ENCODE peak calls at places on chromosomes 2 and 18, in ten cellular contexts. K, O, Z, V, H, Y, M, U, C and R are unnamed samples.
A peak's percentile ranks its signal among the peaks of the same experiment; 100 is the strongest.

GRCh38 chr18:3923750-3924149 is 473.8 kb downstream of the TGIF1 start:
- DNase-seq in K (no peak), O (no peak), Z (peak; percentile 93), V (no peak), H (no peak), Y (no peak), M (no peak), U (no peak), C (no peak), R (no peak)

GRCh38 chr18:74063552-74063951 is 84.1 kb downstream of the FBXO15 start:
- DNase-seq in K (no peak), O (no peak), Z (no peak), V (no peak), H (no peak), Y (no peak), M (no peak), U (no peak), C (no peak), R (no peak)

GRCh38 chr2:173584676-173585453 is 230.2 kb downstream of the CDCA7 start:
- DNase-seq in K (no peak), O (no peak), Z (no peak), V (no peak), H (no peak), Y (no peak), M (no peak), U (no peak), C (no peak), R (no peak)

GRCh38 chr2:234911271-234911670 is 40.5 kb upstream of the SH3BP4 start:
- DNase-seq in K (no peak), O (no peak), Z (peak; percentile 83), V (no peak), H (no peak), Y (no peak), M (no peak), U (no peak), C (no peak), R (no peak)

GRCh38 chr2:128467321-128467901 is 148.7 kb upstream of the HS6ST1 start:
- DNase-seq in K (no peak), O (no peak), Z (no peak), V (no peak), H (no peak), Y (no peak), M (no peak), U (no peak), C (no peak), R (no peak)

GRCh38 chr18:70292628-70293027 is 3.8 kb downstream of the SOCS6 start:
- DNase-seq in K (no peak), O (no peak), Z (no peak), V (no peak), H (no peak), Y (peak; percentile 53), M (no peak), U (no peak), C (no peak), R (no peak)

GRCh38 chr18:3596324-3597158 is 146.6 kb downstream of the TGIF1 start:
- DNase-seq in K (no peak), O (peak; percentile 39), Z (peak; percentile 58), V (peak; percentile 88), H (no peak), Y (peak; percentile 66), M (peak; percentile 46), U (peak; percentile 35), C (peak; percentile 67), R (peak; percentile 96)

GRCh38 chr2:43469094-43469493 is 126.7 kb downstream of the THADA start:
- DNase-seq in K (no peak), O (no peak), Z (no peak), V (peak; percentile 45), H (no peak), Y (no peak), M (no peak), U (no peak), C (no peak), R (no peak)

GRCh38 chr2:47905454-47906260 is 641 bp downstream of the FBXO11 start:
- DNase-seq in K (no peak), O (peak; percentile 78), Z (peak; percentile 41), V (no peak), H (no peak), Y (peak; percentile 56), M (peak; percentile 55), U (peak; percentile 32), C (peak; percentile 20), R (peak; percentile 86)

GRCh38 chr2:47907097-47907781 is 941 bp upstream of the FBXO11 start:
- DNase-seq in K (no peak), O (peak; percentile 24), Z (no peak), V (no peak), H (no peak), Y (peak; percentile 42), M (peak; percentile 34), U (no peak), C (peak; percentile 30), R (peak; percentile 66)

GRCh38 chr2:47904903-47905453 is 1.3 kb downstream of the FBXO11 start:
- DNase-seq in K (peak; percentile 17), O (peak; percentile 68), Z (no peak), V (peak; percentile 19), H (no peak), Y (peak; percentile 44), M (peak; percentile 26), U (peak; percentile 15), C (peak; percentile 18), R (peak; percentile 73)

GRCh38 chr2:47908682-47909081 is 2.4 kb upstream of the FBXO11 start:
- DNase-seq in K (no peak), O (no peak), Z (no peak), V (no peak), H (no peak), Y (no peak), M (no peak), U (no peak), C (no peak), R (no peak)

DNA sequence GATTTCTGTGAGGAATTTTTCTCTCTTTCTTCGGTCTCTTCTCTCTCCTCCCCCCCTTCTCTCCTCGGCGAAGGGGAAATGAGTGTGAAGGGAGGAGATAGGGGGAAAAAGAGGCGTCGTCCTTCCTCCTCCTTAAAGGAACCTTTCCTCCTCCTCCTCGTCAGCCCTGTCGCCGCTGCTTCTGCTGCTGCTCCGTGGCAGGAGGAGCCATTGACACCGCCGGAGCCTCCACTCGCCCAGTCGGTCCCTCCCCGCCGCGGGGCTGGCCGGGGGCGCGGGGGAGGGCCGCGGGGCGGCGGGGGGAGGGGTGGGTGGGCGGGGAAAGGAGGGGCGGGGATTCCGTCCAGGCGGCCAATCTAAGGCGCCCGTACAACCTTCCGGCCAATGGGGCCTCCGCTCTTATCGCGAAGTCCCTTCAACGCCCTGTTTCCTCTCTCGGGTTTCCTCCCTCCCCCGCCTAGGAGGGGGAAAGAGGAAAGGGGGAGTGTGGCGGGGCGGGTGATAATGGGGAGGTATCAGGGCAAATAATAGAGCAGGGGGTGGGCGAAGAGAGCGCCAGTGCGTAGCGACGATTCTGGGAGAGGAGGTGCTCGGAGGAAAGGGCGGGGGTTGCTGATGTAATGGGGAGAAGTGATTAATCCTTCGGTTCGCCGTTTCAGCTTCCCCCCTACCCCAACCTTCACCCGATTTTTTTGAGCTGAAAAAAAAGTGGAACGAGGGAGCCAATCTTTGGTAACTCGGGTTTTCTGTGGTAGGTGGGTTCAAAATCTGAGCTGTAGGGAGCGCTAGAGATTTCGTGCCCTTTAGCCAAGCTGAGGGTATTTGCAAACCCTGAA is at the start of gene FBXO11:
- DNase-seq in K (peak; percentile 86), O (peak; percentile 96), Z (peak; percentile 98), V (peak; percentile 98), H (peak; percentile 97), Y (peak; percentile 94), M (peak; percentile 92), U (peak; percentile 93), C (peak; percentile 94), R (peak; percentile 97)
- TF ChIP-seq POLR2A in K (peak; percentile 91), O (peak; percentile 79), Z (peak; percentile 98), V (peak; percentile 88), H (peak; percentile 81), Y (peak; percentile 92), M (peak; percentile 79), U (peak; percentile 88), C (peak; percentile 81), R (peak; percentile 74)

GRCh38 chr18:9673296-9674251 is 34.5 kb upstream of the RAB31 start:
- DNase-seq in K (peak; percentile 94), O (no peak), Z (peak; percentile 58), V (peak; percentile 86), H (peak; percentile 90), Y (peak; percentile 56), M (peak; percentile 74), U (no peak), C (peak; percentile 19), R (peak; percentile 60)
- TF ChIP-seq POLR2A in K (no peak), O (no peak), Z (no peak), V (peak; percentile 25), H (no peak), Y (no peak), M (no peak), U (no peak), C (no peak), R (no peak)

DNA sequence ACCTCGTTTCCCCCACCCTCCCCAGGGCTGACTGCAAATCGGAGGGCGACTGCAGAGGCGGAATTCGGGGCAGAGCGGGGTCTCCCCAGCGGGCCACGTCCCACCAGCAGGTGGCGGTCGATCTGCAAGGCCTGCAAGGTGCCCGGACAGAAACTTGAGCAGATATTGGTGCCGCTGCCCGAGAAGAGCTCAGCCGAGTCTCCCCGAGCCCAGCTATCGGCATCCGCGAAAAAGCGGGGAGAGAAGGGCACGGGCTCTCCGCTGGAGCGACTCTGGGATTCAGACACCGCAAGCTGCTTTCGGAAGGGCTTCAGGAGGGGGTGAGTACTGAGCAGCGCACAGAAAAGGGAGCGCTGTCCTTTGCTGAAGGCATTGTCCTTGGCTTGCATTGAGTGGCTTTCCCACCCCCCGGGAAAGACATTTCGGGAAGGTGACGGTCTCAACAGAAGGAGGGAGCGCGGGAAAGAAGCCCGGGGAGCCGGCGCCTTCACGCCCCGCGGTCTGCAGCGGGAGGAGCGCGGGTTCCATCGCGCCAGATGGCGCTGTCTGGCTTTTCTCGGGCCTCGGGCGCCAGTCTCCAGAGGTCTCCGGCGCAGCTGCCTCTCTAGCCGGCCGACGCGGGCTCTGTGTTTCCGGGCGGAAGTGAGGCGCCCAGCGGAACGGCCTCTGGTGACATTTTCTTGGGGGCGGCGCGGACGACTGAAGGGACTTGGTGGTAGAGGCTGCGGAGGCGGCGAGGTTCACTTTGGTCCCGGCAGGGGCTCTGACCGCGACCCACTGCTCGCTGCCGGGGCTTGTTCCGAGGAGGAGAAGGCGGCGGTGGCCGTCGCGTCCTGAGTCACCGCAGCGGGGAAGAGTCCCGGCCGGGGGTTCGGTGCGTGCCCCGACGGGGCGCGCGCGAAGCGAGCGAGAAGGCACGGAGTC is 69.5 kb downstream of the HAUS1 start:
- DNase-seq in K (peak; percentile 83), O (peak; percentile 89), Z (peak; percentile 89), V (peak; percentile 87), H (peak; percentile 82), Y (peak; percentile 93), M (peak; percentile 93), U (peak; percentile 86), C (peak; percentile 89), R (peak; percentile 96)
- TF ChIP-seq POLR2A in K (peak; percentile 29), O (peak; percentile 23), Z (peak; percentile 83), V (peak; percentile 87), H (peak; percentile 69), Y (peak; percentile 72), M (no peak), U (peak; percentile 71), C (peak; percentile 45), R (peak; percentile 84)

GRCh38 chr18:43158381-43158780 is 42.9 kb upstream of the RIT2 start:
- DNase-seq in K (no peak), O (no peak), Z (no peak), V (no peak), H (no peak), Y (no peak), M (no peak), U (no peak), C (no peak), R (no peak)

GRCh38 chr18:43159091-43159490 is 43.6 kb upstream of the RIT2 start:
- DNase-seq in K (no peak), O (no peak), Z (no peak), V (no peak), H (no peak), Y (no peak), M (no peak), U (no peak), C (no peak), R (no peak)

GRCh38 chr18:43160509-43160908 is 45.0 kb upstream of the RIT2 start:
- DNase-seq in K (no peak), O (no peak), Z (peak; percentile 25), V (no peak), H (no peak), Y (no peak), M (no peak), U (no peak), C (no peak), R (no peak)

GRCh38 chr18:43161528-43161927 is 46.0 kb upstream of the RIT2 start:
- DNase-seq in K (no peak), O (no peak), Z (peak; percentile 43), V (no peak), H (no peak), Y (no peak), M (no peak), U (no peak), C (no peak), R (no peak)
- TF ChIP-seq POLR2A in K (no peak), O (no peak), Z (no peak), V (no peak), H (no peak), Y (no peak), M (no peak), U (no peak), C (no peak), R (no peak)